ENCODE peak calls at places on chromosomes 1 and 21, in nine cellular contexts. S is Peyer's patch; M is heart right ventricle; J is bronchial epithelial cell; G is CD8-positive, alpha-beta T cell; Y is NB4; F is A673; K is endothelial cell; B is stomach. V is an unnamed sample.

GRCh38 chr1:174273190-174273589 is 113.9 kb downstream of the RABGAP1L start:
- DNase-seq in S (no peak), M (no peak), J (no peak), G (no peak), Y (no peak), F (no peak), K (no peak), B (no peak), V (no peak)

GRCh38 chr1:187551061-187551460 is 722.3 kb downstream of the PLA2G4A start:
- DNase-seq in S (no peak), M (no peak), J (no peak), G (no peak), Y (peak), F (no peak), K (no peak), B (no peak), V (no peak)

GRCh38 chr1:52602328-52603300 is at the start of gene GPX7:
- DNase-seq in S (peak), M (peak), J (no peak), G (peak), Y (peak), F (peak), K (peak), B (peak), V (peak)

GRCh38 chr1:157437301-157437700 is 115.0 kb downstream of the FCRL5 start:
- DNase-seq in S (no peak), M (no peak), J (no peak), G (no peak), Y (peak), F (no peak), K (no peak), B (no peak), V (no peak)

GRCh38 chr1:119880063-119880462 is 16.3 kb downstream of the ADAM30 start:
- DNase-seq in S (no peak), M (no peak), J (no peak), G (no peak), Y (no peak), F (no peak), K (no peak), B (no peak), V (no peak)

GRCh38 chr1:86468501-86468977 is at the start of gene CLCA1:
- DNase-seq in S (no peak), M (no peak), J (no peak), G (no peak), Y (no peak), F (no peak), K (no peak), B (no peak), V (no peak)

GRCh38 chr1:35324486-35324885 is 56.0 kb downstream of the ZMYM4 start:
- DNase-seq in S (no peak), M (no peak), J (peak), G (no peak), Y (peak), F (no peak), K (no peak), B (no peak), V (no peak)

GRCh38 chr1:116825735-116826438 is 71.7 kb downstream of the CD2 start:
- DNase-seq in S (no peak), M (no peak), J (no peak), G (no peak), Y (no peak), F (peak), K (no peak), B (no peak), V (no peak)

GRCh38 chr1:119674835-119675289 is 26.8 kb upstream of the ZNF697 start:
- DNase-seq in S (no peak), M (peak), J (peak), G (no peak), Y (peak), F (peak), K (peak), B (peak), V (peak)

DNA sequence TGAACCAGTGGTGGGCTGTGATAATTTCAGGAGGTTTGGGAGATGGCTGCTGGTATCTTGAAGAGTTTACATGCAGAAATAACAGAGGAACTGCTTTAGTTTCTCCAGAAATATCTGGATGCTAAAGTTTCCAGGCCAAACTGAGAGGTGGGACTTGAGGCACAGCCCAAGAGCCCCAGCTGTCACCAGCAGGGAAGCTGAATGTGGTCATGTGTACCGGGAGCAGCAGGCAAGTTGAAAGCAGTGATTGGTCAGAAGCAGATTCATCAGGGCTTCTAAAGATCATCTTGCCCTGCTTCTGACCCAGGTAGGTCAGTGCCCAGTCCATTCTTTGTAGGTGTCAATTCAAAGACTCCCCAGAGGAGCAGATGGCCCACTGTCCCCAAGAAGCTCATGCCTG is 7.9 kb upstream of the RPTN start:
- DNase-seq in S (no peak), M (no peak), J (no peak), G (no peak), Y (no peak), F (no peak), K (no peak), B (no peak), V (no peak)
- TF ChIP-seq CTCF in S (no peak), M (no peak), J (no peak), G (no peak), Y (no peak), F (no peak), K (no peak), B (no peak), V (no peak)

GRCh38 chr21:44478801-44479167 is 23.5 kb downstream of the LRRC3 start:
- DNase-seq in S (no peak), M (no peak), J (no peak), G (no peak), Y (no peak), F (no peak), K (no peak), B (no peak), V (no peak)

GRCh38 chr21:44480200-44481065 is 25.1 kb downstream of the LRRC3 start:
- DNase-seq in S (no peak), M (no peak), J (no peak), G (no peak), Y (no peak), F (no peak), K (no peak), B (no peak), V (no peak)

GRCh38 chr21:44477712-44478111 is 22.4 kb downstream of the LRRC3 start:
- DNase-seq in S (no peak), M (no peak), J (no peak), G (no peak), Y (no peak), F (no peak), K (no peak), B (no peak), V (no peak)

GRCh38 chr21:44477131-44477530 is 21.8 kb downstream of the LRRC3 start:
- DNase-seq in S (no peak), M (no peak), J (no peak), G (no peak), Y (no peak), F (no peak), K (no peak), B (no peak), V (no peak)

DNA sequence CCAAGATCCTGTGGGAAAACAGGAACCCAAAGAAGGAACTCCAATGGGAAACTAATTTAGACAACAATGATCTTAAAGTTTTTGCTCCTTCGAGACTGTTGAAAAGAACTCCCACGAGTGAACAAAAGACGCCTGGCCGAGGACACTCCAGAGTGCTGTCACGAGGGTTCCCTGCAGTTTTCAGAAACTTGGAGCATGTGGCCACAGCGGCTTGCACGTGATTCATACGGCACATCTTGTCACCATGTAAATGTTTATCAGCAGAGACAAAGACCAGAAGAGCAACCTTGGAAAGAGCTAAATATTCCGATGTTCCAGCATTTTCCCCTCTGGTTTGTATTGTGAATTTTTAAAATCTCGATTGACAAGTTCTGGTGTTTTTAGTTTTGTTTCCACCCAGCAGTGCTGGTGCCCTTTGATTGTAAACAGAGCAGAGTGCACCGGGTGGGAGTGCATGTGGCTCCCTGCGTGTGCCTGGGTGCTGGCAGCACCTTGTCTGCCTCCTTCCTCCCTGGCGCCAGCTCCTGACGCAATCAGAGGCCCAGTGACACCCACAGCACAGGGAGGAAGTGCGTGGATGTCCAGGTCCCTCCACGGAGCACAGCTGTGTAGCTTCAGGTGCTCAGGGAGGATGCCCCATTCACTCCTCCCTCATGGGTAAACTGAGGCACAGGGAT is 23.0 kb downstream of the LRRC3 start:
- DNase-seq in S (no peak), M (no peak), J (no peak), G (no peak), Y (peak), F (no peak), K (no peak), B (no peak), V (no peak)
- TF ChIP-seq CTCF in S (no peak), M (no peak), J (no peak), G (no peak), Y (no peak), F (no peak), K (no peak), B (no peak), V (no peak)

DNA sequence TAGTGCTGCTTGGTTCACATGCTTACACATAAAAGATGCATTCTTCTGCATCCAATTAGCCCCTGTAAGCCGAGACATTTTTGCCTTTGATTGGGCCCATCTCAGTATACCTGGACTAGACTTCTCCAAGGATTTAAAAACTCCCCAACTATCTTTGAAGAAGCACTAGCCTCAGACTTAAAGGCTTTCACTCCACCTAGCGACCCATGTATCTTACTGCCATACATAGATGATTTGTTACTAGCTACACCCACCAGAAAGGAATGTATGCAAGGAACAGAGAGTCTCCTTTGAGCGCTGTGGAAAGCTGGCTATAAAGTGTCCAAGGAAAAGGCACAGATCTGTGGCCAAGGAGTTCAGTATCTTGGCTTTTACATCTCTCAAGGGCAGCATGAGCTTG is 91.7 kb downstream of the LIPI start:
- DNase-seq in S (no peak), M (no peak), J (no peak), G (no peak), Y (peak), F (no peak), K (no peak), B (no peak), V (no peak)
- TF ChIP-seq CTCF in S (no peak), M (no peak), J (no peak), G (no peak), Y (peak), F (no peak), K (no peak), B (no peak), V (no peak)

GRCh38 chr1:42930178-42931107 is 28.2 kb downstream of the SLC2A1 start:
- DNase-seq in S (no peak), M (no peak), J (no peak), G (no peak), Y (no peak), F (no peak), K (no peak), B (no peak), V (no peak)

GRCh38 chr1:42932442-42932941 is 26.2 kb downstream of the SLC2A1 start:
- DNase-seq in S (peak), M (no peak), J (no peak), G (no peak), Y (no peak), F (no peak), K (no peak), B (no peak), V (no peak)

GRCh38 chr1:42929434-42930177 is 29.1 kb downstream of the SLC2A1 start:
- DNase-seq in S (no peak), M (no peak), J (no peak), G (no peak), Y (no peak), F (no peak), K (no peak), B (no peak), V (no peak)

GRCh38 chr1:42931911-42932422 is 26.7 kb downstream of the SLC2A1 start:
- DNase-seq in S (peak), M (peak), J (peak), G (peak), Y (peak), F (no peak), K (no peak), B (peak), V (peak)

GRCh38 chr1:42931108-42931539 is 27.5 kb downstream of the SLC2A1 start:
- DNase-seq in S (peak), M (no peak), J (no peak), G (no peak), Y (peak), F (peak), K (peak), B (no peak), V (peak)
- TF ChIP-seq CTCF in S (peak), M (no peak), J (peak), G (peak), Y (peak), F (peak), K (peak), B (peak), V (no peak)

GRCh38 chr1:231643333-231644237 is 17.0 kb downstream of the DISC1 start:
- DNase-seq in S (no peak), M (no peak), J (no peak), G (no peak), Y (no peak), F (no peak), K (no peak), B (no peak), V (no peak)

GRCh38 chr1:231638647-231639046 is 12.1 kb downstream of the DISC1 start:
- DNase-seq in S (no peak), M (no peak), J (peak), G (no peak), Y (no peak), F (no peak), K (no peak), B (no peak), V (no peak)

GRCh38 chr1:231639819-231640218 is 13.2 kb downstream of the DISC1 start:
- DNase-seq in S (no peak), M (no peak), J (no peak), G (no peak), Y (no peak), F (no peak), K (no peak), B (no peak), V (no peak)

GRCh38 chr1:231642600-231643332 is 16.2 kb downstream of the DISC1 start:
- DNase-seq in S (no peak), M (no peak), J (no peak), G (no peak), Y (no peak), F (no peak), K (no peak), B (no peak), V (no peak)
- TF ChIP-seq CTCF in S (no peak), M (no peak), J (no peak), G (no peak), Y (no peak), F (no peak), K (no peak), B (no peak), V (no peak)

DNA sequence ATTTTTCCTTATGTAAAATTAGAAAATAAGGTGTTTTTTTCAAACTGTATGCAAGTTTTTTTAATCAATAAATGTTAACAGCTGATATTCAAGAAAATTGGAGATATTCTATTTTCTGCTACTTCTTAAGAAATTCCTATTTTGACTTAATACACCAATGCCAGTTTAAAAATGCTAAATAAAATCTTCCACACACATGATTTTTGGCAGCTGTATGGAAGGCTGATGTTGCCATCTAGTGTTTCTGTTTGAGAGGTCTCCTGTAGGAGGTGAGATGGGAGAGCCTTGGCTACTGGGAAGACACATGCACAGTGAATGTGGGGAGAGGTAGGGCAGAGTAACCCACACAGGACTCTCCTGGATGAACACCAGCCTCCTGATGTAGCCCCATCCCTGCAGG is 29.2 kb upstream of the OR2B11 start:
- DNase-seq in S (no peak), M (no peak), J (peak), G (no peak), Y (peak), F (peak), K (peak), B (no peak), V (no peak)
- TF ChIP-seq CTCF in S (peak), M (peak), J (peak), G (peak), Y (peak), F (peak), K (peak), B (peak), V (peak)

GRCh38 chr1:27719286-27720251 is 6.2 kb upstream of the FAM76A start:
- DNase-seq in S (no peak), M (no peak), J (peak), G (no peak), Y (no peak), F (peak), K (no peak), B (no peak), V (no peak)
- TF ChIP-seq CTCF in S (no peak), M (no peak), J (peak), G (peak), Y (no peak), F (no peak), K (no peak), B (no peak), V (no peak)

DNA sequence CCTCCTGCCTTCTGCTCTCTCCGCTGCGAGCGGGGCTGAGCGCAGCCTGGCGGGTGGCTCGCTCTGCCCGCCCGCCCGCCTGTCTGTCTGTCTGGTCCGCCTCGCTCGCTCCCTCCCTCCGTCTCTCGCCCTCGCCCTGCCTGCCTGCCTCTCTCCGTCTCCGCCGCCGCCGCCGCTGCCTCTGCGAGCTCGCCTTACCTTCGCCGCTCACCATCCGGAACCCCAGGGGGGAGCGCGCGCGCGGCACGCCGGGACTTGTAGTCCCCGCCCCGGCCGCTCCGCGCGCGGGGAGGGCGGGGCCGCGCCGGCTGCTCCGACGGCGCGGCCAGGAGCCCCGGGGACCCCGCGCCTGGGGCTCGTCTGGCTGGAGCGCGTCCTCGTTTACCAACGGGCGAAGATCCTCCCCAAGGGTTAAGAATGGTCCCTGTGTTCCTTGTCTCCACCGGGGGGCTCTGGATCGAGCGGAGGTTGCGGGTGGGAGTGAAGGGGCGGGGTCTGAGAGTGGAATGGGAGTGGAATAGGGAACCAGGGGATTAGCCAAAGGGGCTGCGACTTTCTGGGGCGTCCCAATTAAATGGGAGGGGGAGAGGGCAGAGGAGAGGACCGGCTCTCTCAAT is at the start of gene AHDC1:
- DNase-seq in S (peak), M (peak), J (peak), G (peak), Y (peak), F (peak), K (peak), B (peak), V (peak)
- TF ChIP-seq CTCF in S (peak), M (no peak), J (no peak), G (no peak), Y (no peak), F (no peak), K (no peak), B (no peak), V (no peak)

DNA sequence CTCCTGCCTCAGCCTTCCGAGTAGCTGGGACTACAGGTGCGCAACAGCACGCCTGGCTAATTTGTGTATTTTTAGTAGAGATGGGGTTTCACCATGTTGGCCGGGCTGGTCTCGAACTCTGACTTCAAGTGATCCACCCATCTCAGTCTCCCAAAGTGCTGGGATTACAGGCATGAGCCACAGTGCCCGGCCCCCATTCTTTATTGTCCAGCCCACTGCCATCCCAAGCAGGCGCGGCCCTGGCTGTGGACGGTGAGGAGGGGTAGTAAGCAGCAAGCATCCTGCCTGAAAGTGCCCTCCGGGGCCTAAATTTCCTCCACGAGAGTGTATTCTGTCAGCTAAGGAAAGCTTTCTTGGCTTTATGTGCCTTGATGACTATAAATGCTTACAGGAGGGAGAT is 113.2 kb upstream of the CSF3R start:
- DNase-seq in S (no peak), M (no peak), J (no peak), G (no peak), Y (no peak), F (no peak), K (no peak), B (no peak), V (no peak)
- TF ChIP-seq CTCF in S (no peak), M (no peak), J (no peak), G (no peak), Y (no peak), F (no peak), K (no peak), B (no peak), V (no peak)

DNA sequence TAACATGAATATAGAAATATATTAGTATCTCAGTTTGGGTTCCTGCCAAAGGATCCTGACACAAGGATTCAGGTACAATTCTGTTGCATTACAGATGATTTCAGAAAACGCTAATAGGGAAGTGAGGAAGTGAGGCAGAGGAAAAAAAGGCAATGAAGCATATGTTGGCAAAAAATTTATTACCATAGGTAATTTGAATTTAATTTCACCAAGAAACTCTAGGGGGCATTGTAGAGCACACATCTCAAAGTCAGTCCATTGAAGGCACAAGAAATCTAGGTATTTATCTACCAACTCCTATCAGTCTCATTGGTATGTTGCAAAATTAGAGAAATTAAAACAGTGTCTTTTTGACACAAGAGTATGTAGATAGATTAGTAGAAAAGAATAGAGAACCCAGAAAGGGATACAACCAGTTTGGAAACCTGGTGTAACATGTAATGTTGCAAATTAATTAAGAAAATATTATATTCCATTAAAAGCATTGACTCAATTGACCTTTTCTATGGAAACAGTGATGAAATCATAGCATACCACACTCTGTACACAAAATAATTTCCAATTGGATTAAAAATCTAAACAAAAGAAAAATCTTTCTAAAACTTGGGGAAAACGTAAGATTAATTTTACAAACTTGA is 104.9 kb upstream of the SNX7 start:
- DNase-seq in S (no peak), M (no peak), J (peak), G (no peak), Y (peak), F (peak), K (no peak), B (no peak), V (no peak)
- TF ChIP-seq CTCF in S (peak), M (no peak), J (peak), G (no peak), Y (peak), F (peak), K (peak), B (no peak), V (no peak)

V was measured in lung.